ENCODE peak calls at places on chromosomes 1 and 21, in eight cellular contexts. One of them, this sample, is unnamed.

GRCh38 chr1:160705176-160705745 is 6.4 kb downstream of the CD48 start:
- DNase-seq in OCI-LY7: no peak
- DNase-seq in esophagus muscularis mucosa: no peak
- DNase-seq in astrocyte: no peak
- DNase-seq in GM12878: no peak
- DNase-seq in tibial nerve: no peak
- DNase-seq in naive thymus-derived CD4-positive, alpha-beta T cell: no peak
- DNase-seq in pancreas: no peak
- DNase-seq in this sample: no peak

GRCh38 chr1:6592441-6592840 is 10.2 kb downstream of the KLHL21 start:
- DNase-seq in GM12878: no peak
- DNase-seq in esophagus muscularis mucosa: no peak
- DNase-seq in astrocyte: no peak
- DNase-seq in tibial nerve: no peak
- DNase-seq in OCI-LY7: no peak
- DNase-seq in pancreas: no peak
- DNase-seq in naive thymus-derived CD4-positive, alpha-beta T cell: no peak
- DNase-seq in this sample: no peak

GRCh38 chr1:35808376-35809155 is 750 bp downstream of the AGO4 start:
- DNase-seq in naive thymus-derived CD4-positive, alpha-beta T cell: peak
- DNase-seq in OCI-LY7: peak
- DNase-seq in astrocyte: peak
- DNase-seq in esophagus muscularis mucosa: no peak
- DNase-seq in pancreas: peak
- DNase-seq in GM12878: no peak
- DNase-seq in tibial nerve: no peak
- DNase-seq in this sample: no peak

GRCh38 chr1:182600745-182601415 is 3.3 kb downstream of the RGS16 start:
- DNase-seq in astrocyte: no peak
- DNase-seq in pancreas: no peak
- DNase-seq in naive thymus-derived CD4-positive, alpha-beta T cell: no peak
- DNase-seq in tibial nerve: no peak
- DNase-seq in esophagus muscularis mucosa: no peak
- DNase-seq in GM12878: no peak
- DNase-seq in OCI-LY7: no peak
- DNase-seq in this sample: no peak

GRCh38 chr1:70863256-70863655 is 184.4 kb downstream of the PTGER3 start:
- DNase-seq in esophagus muscularis mucosa: no peak
- DNase-seq in pancreas: no peak
- DNase-seq in tibial nerve: no peak
- DNase-seq in astrocyte: no peak
- DNase-seq in GM12878: no peak
- DNase-seq in OCI-LY7: no peak
- DNase-seq in naive thymus-derived CD4-positive, alpha-beta T cell: no peak
- DNase-seq in this sample: no peak

GRCh38 chr1:152495066-152495675 is 15.4 kb upstream of the LCE5A start:
- DNase-seq in pancreas: no peak
- DNase-seq in naive thymus-derived CD4-positive, alpha-beta T cell: no peak
- DNase-seq in OCI-LY7: no peak
- DNase-seq in esophagus muscularis mucosa: no peak
- DNase-seq in astrocyte: no peak
- DNase-seq in GM12878: no peak
- DNase-seq in tibial nerve: no peak
- DNase-seq in this sample: peak

GRCh38 chr1:63772876-63773275 is 941 bp upstream of the ROR1 start:
- DNase-seq in GM12878: no peak
- DNase-seq in pancreas: no peak
- DNase-seq in esophagus muscularis mucosa: peak
- DNase-seq in naive thymus-derived CD4-positive, alpha-beta T cell: no peak
- DNase-seq in OCI-LY7: peak
- DNase-seq in tibial nerve: no peak
- DNase-seq in astrocyte: no peak
- DNase-seq in this sample: peak

GRCh38 chr1:202207292-202207691 is 13.7 kb downstream of the LGR6 start:
- DNase-seq in naive thymus-derived CD4-positive, alpha-beta T cell: no peak
- DNase-seq in astrocyte: peak
- DNase-seq in OCI-LY7: no peak
- DNase-seq in esophagus muscularis mucosa: no peak
- DNase-seq in GM12878: no peak
- DNase-seq in tibial nerve: no peak
- DNase-seq in pancreas: no peak
- DNase-seq in this sample: no peak

GRCh38 chr1:89624715-89625323 is 8.1 kb upstream of the LRRC8C start:
- DNase-seq in tibial nerve: no peak
- DNase-seq in OCI-LY7: no peak
- DNase-seq in naive thymus-derived CD4-positive, alpha-beta T cell: no peak
- DNase-seq in pancreas: no peak
- DNase-seq in esophagus muscularis mucosa: no peak
- DNase-seq in GM12878: no peak
- DNase-seq in astrocyte: no peak
- DNase-seq in this sample: no peak

GRCh38 chr1:112633628-112634027 is 14.0 kb downstream of the CAPZA1 start:
- DNase-seq in astrocyte: no peak
- DNase-seq in pancreas: no peak
- DNase-seq in GM12878: no peak
- DNase-seq in naive thymus-derived CD4-positive, alpha-beta T cell: no peak
- DNase-seq in esophagus muscularis mucosa: no peak
- DNase-seq in OCI-LY7: no peak
- DNase-seq in tibial nerve: no peak
- DNase-seq in this sample: no peak

GRCh38 chr1:23756676-23757075 is 13.4 kb downstream of the ELOA start:
- DNase-seq in naive thymus-derived CD4-positive, alpha-beta T cell: no peak
- DNase-seq in astrocyte: peak
- DNase-seq in GM12878: no peak
- DNase-seq in OCI-LY7: no peak
- DNase-seq in pancreas: no peak
- DNase-seq in esophagus muscularis mucosa: no peak
- DNase-seq in tibial nerve: no peak
- DNase-seq in this sample: no peak

GRCh38 chr1:53783056-53783455 is 44.1 kb upstream of the GLIS1 start:
- DNase-seq in naive thymus-derived CD4-positive, alpha-beta T cell: no peak
- DNase-seq in esophagus muscularis mucosa: no peak
- DNase-seq in tibial nerve: no peak
- DNase-seq in pancreas: no peak
- DNase-seq in astrocyte: no peak
- DNase-seq in GM12878: no peak
- DNase-seq in OCI-LY7: no peak
- DNase-seq in this sample: no peak

GRCh38 chr21:35198004-35198403 is 148.9 kb upstream of the RUNX1 start:
- DNase-seq in naive thymus-derived CD4-positive, alpha-beta T cell: no peak
- DNase-seq in esophagus muscularis mucosa: no peak
- DNase-seq in astrocyte: peak
- DNase-seq in OCI-LY7: no peak
- DNase-seq in pancreas: no peak
- DNase-seq in tibial nerve: no peak
- DNase-seq in GM12878: no peak
- DNase-seq in this sample: no peak

GRCh38 chr21:23452384-23453083 is 2154.7 kb downstream of the MRPL39 start:
- DNase-seq in astrocyte: no peak
- DNase-seq in pancreas: no peak
- DNase-seq in OCI-LY7: no peak
- DNase-seq in naive thymus-derived CD4-positive, alpha-beta T cell: no peak
- DNase-seq in tibial nerve: no peak
- DNase-seq in esophagus muscularis mucosa: no peak
- DNase-seq in GM12878: no peak
- DNase-seq in this sample: peak

DNA sequence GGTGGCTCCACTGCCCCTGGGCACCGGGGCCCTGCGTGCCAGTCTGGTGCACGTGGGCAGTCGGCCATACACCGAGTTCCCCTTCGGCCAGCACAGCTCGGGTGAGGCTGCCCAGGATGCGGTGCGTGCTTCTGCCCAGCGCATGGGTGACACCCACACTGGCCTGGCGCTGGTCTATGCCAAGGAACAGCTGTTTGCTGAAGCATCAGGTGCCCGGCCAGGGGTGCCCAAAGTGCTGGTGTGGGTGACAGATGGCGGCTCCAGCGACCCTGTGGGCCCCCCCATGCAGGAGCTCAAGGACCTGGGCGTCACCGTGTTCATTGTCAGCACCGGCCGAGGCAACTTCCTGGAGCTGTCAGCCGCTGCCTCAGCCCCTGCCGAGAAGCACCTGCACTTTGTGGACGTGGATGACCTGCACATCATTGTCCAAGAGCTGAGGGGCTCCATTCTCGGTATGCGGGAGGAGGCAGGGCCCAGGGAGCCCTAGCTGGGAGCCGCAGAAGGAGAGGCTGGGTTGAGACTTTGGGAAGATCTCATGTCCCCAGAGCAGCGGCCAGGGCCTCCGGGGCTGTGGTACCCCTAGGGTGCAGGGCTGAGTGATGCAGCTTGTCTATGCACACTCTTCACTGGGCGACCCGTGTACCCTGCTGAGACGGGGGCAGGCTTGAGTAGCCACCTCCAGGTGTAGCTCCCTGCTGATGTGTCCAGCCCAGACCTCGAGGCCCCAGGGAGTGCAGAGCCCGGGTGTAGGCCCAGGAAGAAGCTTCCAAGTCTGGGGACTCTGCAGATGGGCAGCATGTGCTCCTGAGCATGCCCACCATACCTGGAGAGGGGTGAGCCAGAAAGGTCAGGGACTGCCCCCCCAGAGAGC is 1.8 kb downstream of the VWA1 start:
- DNase-seq in astrocyte: no peak
- DNase-seq in OCI-LY7: no peak
- DNase-seq in tibial nerve: no peak
- DNase-seq in esophagus muscularis mucosa: no peak
- DNase-seq in pancreas: peak
- DNase-seq in GM12878: no peak
- DNase-seq in naive thymus-derived CD4-positive, alpha-beta T cell: no peak
- DNase-seq in this sample: no peak
- H3K4me3 ChIP-seq in astrocyte: no peak
- H3K4me3 ChIP-seq in OCI-LY7: no peak
- H3K4me3 ChIP-seq in tibial nerve: peak
- H3K4me3 ChIP-seq in esophagus muscularis mucosa: peak
- H3K4me3 ChIP-seq in pancreas: peak
- H3K4me3 ChIP-seq in GM12878: no peak
- H3K4me3 ChIP-seq in naive thymus-derived CD4-positive, alpha-beta T cell: no peak
- H3K4me3 ChIP-seq in this sample: no peak

GRCh38 chr1:9825101-9826074 is 1.6 kb upstream of the CLSTN1 start:
- DNase-seq in naive thymus-derived CD4-positive, alpha-beta T cell: peak
- DNase-seq in pancreas: peak
- DNase-seq in esophagus muscularis mucosa: no peak
- DNase-seq in OCI-LY7: no peak
- DNase-seq in astrocyte: peak
- DNase-seq in GM12878: peak
- DNase-seq in tibial nerve: no peak
- DNase-seq in this sample: no peak
- H3K4me3 ChIP-seq in naive thymus-derived CD4-positive, alpha-beta T cell: peak
- H3K4me3 ChIP-seq in pancreas: no peak
- H3K4me3 ChIP-seq in esophagus muscularis mucosa: peak
- H3K4me3 ChIP-seq in OCI-LY7: no peak
- H3K4me3 ChIP-seq in astrocyte: no peak
- H3K4me3 ChIP-seq in GM12878: peak
- H3K4me3 ChIP-seq in tibial nerve: no peak
- H3K4me3 ChIP-seq in this sample: no peak

DNA sequence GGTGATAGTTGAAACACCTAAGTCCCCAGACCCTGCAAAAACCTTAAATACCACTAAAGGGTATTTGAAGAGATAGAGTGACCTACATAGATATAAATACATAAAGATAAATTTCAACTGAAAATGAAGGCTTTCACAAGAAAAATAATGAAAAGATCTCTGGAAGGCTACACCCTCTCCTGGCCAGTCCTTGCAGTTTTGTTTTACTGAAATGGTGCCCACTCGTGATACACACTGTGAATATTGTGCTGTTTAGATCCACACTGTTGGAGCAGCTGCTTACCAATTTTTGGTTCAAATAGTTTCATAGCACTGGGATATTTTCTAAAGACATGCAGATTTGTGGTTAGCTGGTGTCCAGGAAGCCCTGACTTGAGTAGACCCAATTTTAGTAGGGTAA is 31.5 kb upstream of the RNF187 start:
- DNase-seq in GM12878: no peak
- DNase-seq in naive thymus-derived CD4-positive, alpha-beta T cell: no peak
- DNase-seq in tibial nerve: no peak
- DNase-seq in astrocyte: no peak
- DNase-seq in pancreas: no peak
- DNase-seq in OCI-LY7: peak
- DNase-seq in esophagus muscularis mucosa: no peak
- DNase-seq in this sample: no peak
- H3K4me3 ChIP-seq in GM12878: no peak
- H3K4me3 ChIP-seq in naive thymus-derived CD4-positive, alpha-beta T cell: no peak
- H3K4me3 ChIP-seq in tibial nerve: no peak
- H3K4me3 ChIP-seq in astrocyte: no peak
- H3K4me3 ChIP-seq in pancreas: no peak
- H3K4me3 ChIP-seq in OCI-LY7: peak
- H3K4me3 ChIP-seq in esophagus muscularis mucosa: no peak
- H3K4me3 ChIP-seq in this sample: no peak

GRCh38 chr1:31765041-31765467 is 914 bp upstream of the ADGRB2 start:
- DNase-seq in astrocyte: no peak
- DNase-seq in pancreas: no peak
- DNase-seq in esophagus muscularis mucosa: no peak
- DNase-seq in naive thymus-derived CD4-positive, alpha-beta T cell: no peak
- DNase-seq in GM12878: no peak
- DNase-seq in OCI-LY7: peak
- DNase-seq in tibial nerve: no peak
- DNase-seq in this sample: peak

GRCh38 chr1:31765516-31765915 is 1.4 kb upstream of the ADGRB2 start:
- DNase-seq in naive thymus-derived CD4-positive, alpha-beta T cell: no peak
- DNase-seq in astrocyte: no peak
- DNase-seq in tibial nerve: no peak
- DNase-seq in OCI-LY7: no peak
- DNase-seq in GM12878: no peak
- DNase-seq in esophagus muscularis mucosa: no peak
- DNase-seq in pancreas: no peak
- DNase-seq in this sample: no peak

GRCh38 chr1:31762726-31763670 is 1.1 kb downstream of the ADGRB2 start:
- DNase-seq in esophagus muscularis mucosa: no peak
- DNase-seq in GM12878: no peak
- DNase-seq in OCI-LY7: peak
- DNase-seq in pancreas: peak
- DNase-seq in tibial nerve: no peak
- DNase-seq in astrocyte: no peak
- DNase-seq in naive thymus-derived CD4-positive, alpha-beta T cell: peak
- DNase-seq in this sample: peak

GRCh38 chr1:31763671-31764306 is 351 bp downstream of the ADGRB2 start:
- DNase-seq in esophagus muscularis mucosa: no peak
- DNase-seq in pancreas: no peak
- DNase-seq in OCI-LY7: no peak
- DNase-seq in tibial nerve: no peak
- DNase-seq in naive thymus-derived CD4-positive, alpha-beta T cell: no peak
- DNase-seq in astrocyte: no peak
- DNase-seq in GM12878: no peak
- DNase-seq in this sample: no peak

DNA sequence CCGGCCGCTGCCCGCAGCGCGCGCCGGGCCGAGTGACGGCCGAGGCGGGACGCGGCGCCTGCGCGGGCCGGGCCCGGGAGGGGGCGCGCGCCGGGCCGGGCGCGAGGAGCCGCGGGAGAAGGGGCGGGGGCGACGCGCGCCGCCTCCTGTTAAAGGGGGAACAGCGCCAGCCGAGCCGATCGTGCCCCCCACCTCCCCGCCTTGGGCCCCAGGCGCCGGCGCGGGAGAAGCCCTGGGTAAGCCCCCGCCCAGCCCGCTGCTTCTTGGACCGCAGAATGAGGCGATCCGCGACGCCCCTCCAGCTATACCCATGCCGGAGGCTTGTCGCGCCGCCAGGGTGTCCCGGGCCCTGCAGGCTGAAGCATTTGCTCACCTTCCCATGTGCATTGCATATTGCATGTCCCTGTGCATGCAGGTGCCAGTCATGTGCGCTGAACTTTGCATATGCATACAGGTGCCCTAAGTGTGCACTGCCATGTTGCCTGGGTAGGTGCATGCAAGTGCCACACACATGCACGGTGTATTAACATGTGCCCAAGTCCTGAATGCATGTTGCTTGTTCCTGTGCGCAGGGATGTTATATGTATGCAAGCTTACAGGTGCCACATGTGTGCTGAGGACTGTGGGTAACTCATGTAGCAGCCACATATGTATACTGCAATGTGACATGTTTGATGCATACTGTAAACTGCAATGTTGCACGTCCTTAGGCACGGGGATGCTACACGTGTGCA is at the start of gene ADGRB2:
- DNase-seq in tibial nerve: no peak
- DNase-seq in GM12878: no peak
- DNase-seq in OCI-LY7: peak
- DNase-seq in naive thymus-derived CD4-positive, alpha-beta T cell: no peak
- DNase-seq in esophagus muscularis mucosa: no peak
- DNase-seq in pancreas: no peak
- DNase-seq in astrocyte: no peak
- DNase-seq in this sample: peak
- H3K4me3 ChIP-seq in tibial nerve: peak
- H3K4me3 ChIP-seq in GM12878: peak
- H3K4me3 ChIP-seq in OCI-LY7: peak
- H3K4me3 ChIP-seq in naive thymus-derived CD4-positive, alpha-beta T cell: peak
- H3K4me3 ChIP-seq in esophagus muscularis mucosa: peak
- H3K4me3 ChIP-seq in pancreas: peak
- H3K4me3 ChIP-seq in astrocyte: peak
- H3K4me3 ChIP-seq in this sample: peak

This sample was measured in Jurkat, Clone E6-1.